ENCODE peak calls at places on chromosomes 5 and 9, in nine cellular contexts. T, F, R, D, Z, E, G, H and L are unnamed samples.

GRCh38 chr5:120843390-120843980 is 379.4 kb downstream of the PRR16 start:
- DNase-seq in E (no peak), H (no peak), G (no peak), T (no peak), F (no peak), Z (no peak), R (no peak), D (no peak), L (no peak)

GRCh38 chr9:103839197-103839596 is 254.9 kb upstream of the SMC2 start:
- DNase-seq in T (no peak), E (no peak), H (no peak), R (no peak), F (no peak), D (no peak), Z (no peak), G (no peak), L (no peak)

GRCh38 chr9:86322973-86323644 is 31.1 kb downstream of the TUT7 start:
- DNase-seq in R (no peak), Z (no peak), D (no peak), H (no peak), T (no peak), G (peak), E (no peak), F (no peak), L (no peak)

GRCh38 chr9:120846251-120846869 is 3.6 kb upstream of the PSMD5 start:
- DNase-seq in D (no peak), Z (no peak), G (no peak), F (no peak), T (no peak), H (no peak), R (no peak), E (no peak), L (no peak)

GRCh38 chr9:38038307-38039089 is 30.5 kb downstream of the SHB start:
- DNase-seq in R (no peak), F (no peak), E (no peak), G (no peak), D (peak), Z (no peak), T (no peak), H (no peak), L (no peak)

GRCh38 chr5:151158287-151158661 is 695 bp upstream of the ANXA6 start:
- DNase-seq in G (no peak), T (peak), H (no peak), R (no peak), D (no peak), Z (peak), F (no peak), E (peak), L (no peak)

GRCh38 chr5:92944903-92945629 is 636.0 kb downstream of the NR2F1-AS1 start:
- DNase-seq in E (no peak), H (no peak), R (no peak), F (no peak), T (peak), G (peak), D (no peak), Z (no peak), L (no peak)

GRCh38 chr5:175820230-175820629 is 51.1 kb upstream of the CPLX2 start:
- DNase-seq in D (no peak), R (no peak), H (no peak), Z (no peak), T (no peak), F (no peak), E (no peak), G (no peak), L (no peak)

GRCh38 chr5:39714036-39714698 is 289.4 kb upstream of the DAB2 start:
- DNase-seq in Z (peak), T (no peak), F (peak), H (no peak), R (no peak), D (no peak), G (peak), E (peak), L (no peak)

GRCh38 chr5:112492291-112492690 is 73.2 kb upstream of the EPB41L4A start:
- DNase-seq in E (peak), H (no peak), F (no peak), R (peak), T (peak), D (no peak), Z (peak), G (peak), L (peak)

GRCh38 chr5:137872476-137872875 is 4.8 kb downstream of the MYOT start:
- DNase-seq in F (no peak), D (no peak), R (no peak), Z (no peak), E (no peak), G (no peak), H (no peak), T (no peak), L (no peak)

GRCh38 chr5:8376478-8376877 is 507.5 kb downstream of the MTRR start:
- DNase-seq in T (no peak), R (no peak), D (no peak), E (no peak), F (no peak), Z (no peak), G (no peak), H (no peak), L (no peak)

GRCh38 chr5:44454002-44454401 is 64.8 kb upstream of the FGF10 start:
- DNase-seq in H (no peak), E (no peak), Z (no peak), T (no peak), D (no peak), G (no peak), R (no peak), F (no peak), L (no peak)

GRCh38 chr9:77293949-77294348 is 116.6 kb downstream of the VPS13A start:
- DNase-seq in E (no peak), G (no peak), D (no peak), T (no peak), H (no peak), R (no peak), F (no peak), Z (no peak), L (no peak)

GRCh38 chr9:77290373-77290772 is 113.0 kb downstream of the VPS13A start:
- DNase-seq in T (no peak), R (no peak), D (no peak), H (no peak), E (no peak), F (no peak), Z (no peak), G (no peak), L (no peak)

DNA sequence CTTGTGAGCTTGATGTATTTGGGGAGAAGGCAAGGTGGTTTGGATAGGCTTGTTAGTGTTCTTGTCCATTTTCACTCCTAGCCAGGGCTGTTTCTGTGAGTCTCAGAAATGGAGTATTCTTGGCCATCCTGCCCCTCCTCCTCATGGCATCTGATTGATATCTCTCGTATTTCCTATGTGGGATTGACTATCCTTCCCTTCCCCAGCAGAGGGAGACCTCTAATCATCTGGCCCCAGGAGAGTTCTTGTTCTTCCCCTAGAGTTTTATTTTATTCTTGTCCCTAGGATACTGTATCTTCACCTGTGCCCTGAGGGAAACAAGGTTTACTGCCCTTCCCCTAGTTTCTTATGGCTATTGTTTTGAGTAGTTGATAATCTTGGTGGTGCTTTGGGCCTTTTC is 114.4 kb downstream of the VPS13A start:
- DNase-seq in R (no peak), D (no peak), E (peak), F (no peak), G (peak), H (no peak), T (no peak), Z (peak), L (no peak)
- TF ChIP-seq CTCF in R (peak), D (no peak), E (peak), F (no peak), G (peak), H (no peak), T (no peak), Z (peak), L (no peak)

DNA sequence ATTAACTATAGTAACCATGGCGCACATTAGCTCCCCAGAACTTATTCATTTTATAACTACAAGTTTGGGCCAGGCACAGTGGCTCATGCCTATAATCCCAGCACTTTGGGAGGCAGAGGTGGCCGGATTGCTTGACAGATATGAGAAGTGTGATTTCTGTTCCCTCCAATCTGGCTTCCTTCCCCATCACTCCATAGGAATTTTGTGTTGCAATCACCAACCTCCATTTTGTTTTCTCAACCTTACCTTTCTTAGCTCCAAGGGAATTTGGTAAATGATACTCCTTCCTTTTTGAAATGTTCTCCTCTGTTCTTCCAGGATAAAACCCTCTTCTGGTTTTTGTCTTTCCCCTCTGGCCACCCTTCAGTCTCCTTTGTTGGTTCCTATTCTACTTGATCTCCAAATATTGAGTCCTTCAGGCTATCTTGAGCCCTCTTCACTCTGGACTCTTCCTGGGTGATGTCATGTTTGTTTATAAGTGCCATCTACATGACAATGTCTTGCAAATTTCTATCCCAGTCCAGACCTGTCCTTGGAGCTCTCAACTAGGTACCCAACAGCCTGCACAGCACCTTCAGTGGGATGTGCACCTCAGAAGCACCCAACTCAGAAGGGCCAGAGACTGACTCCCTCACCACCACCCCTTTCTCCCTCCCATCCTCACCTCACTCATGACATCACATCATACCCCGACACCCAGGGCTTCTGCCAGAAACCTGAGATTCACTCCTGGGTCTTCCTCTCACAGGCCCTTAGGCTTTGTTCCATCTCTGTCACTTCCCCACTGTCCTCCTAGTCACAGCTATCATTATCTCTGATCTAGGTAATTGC is 14.6 kb downstream of the TXN start:
- DNase-seq in G (peak), F (no peak), Z (no peak), T (no peak), H (no peak), R (no peak), D (no peak), E (no peak), L (no peak)
- TF ChIP-seq POLR2A in G (peak), F (no peak), Z (no peak), T (no peak), H (no peak), R (no peak), D (no peak), E (no peak), L (no peak)

GRCh38 chr5:76854644-76855043 is 4.8 kb downstream of the S100Z start:
- DNase-seq in F (no peak), D (no peak), G (no peak), E (no peak), Z (no peak), H (no peak), R (no peak), T (no peak), L (no peak)

GRCh38 chr5:76851713-76852369 is 2.0 kb downstream of the S100Z start:
- DNase-seq in Z (no peak), T (no peak), H (no peak), E (peak), F (no peak), R (peak), D (peak), G (no peak), L (no peak)

GRCh38 chr5:76850543-76851140 is 828 bp downstream of the S100Z start:
- DNase-seq in R (no peak), G (no peak), Z (no peak), D (no peak), E (no peak), F (no peak), T (no peak), H (no peak), L (no peak)

GRCh38 chr5:76852716-76853115 is 2.9 kb downstream of the S100Z start:
- DNase-seq in H (no peak), R (no peak), Z (no peak), D (no peak), T (no peak), E (no peak), G (peak), F (no peak), L (no peak)

GRCh38 chr5:76855961-76856360 is 6.1 kb downstream of the S100Z start:
- DNase-seq in E (peak), F (no peak), R (peak), T (no peak), G (no peak), D (peak), Z (no peak), H (no peak), L (peak)
- TF ChIP-seq CTCF in E (no peak), F (no peak), R (no peak), T (no peak), G (no peak), D (no peak), Z (no peak), H (no peak), L (no peak)

GRCh38 chr9:124452841-124453585 is 2.8 kb downstream of the ADGRD2 start:
- DNase-seq in T (no peak), E (no peak), R (no peak), G (no peak), H (no peak), D (no peak), F (no peak), Z (no peak), L (no peak)
- TF ChIP-seq POLR2A in T (no peak), E (no peak), R (no peak), G (no peak), H (no peak), D (no peak), F (no peak), Z (no peak), L (no peak)

GRCh38 chr9:90916147-90916734 is 114.6 kb downstream of the SYK start:
- DNase-seq in G (peak), H (no peak), D (no peak), Z (no peak), F (no peak), T (no peak), E (no peak), R (no peak), L (no peak)

GRCh38 chr9:90914868-90915483 is 113.4 kb downstream of the SYK start:
- DNase-seq in G (peak), Z (peak), E (peak), F (peak), D (peak), H (peak), T (peak), R (peak), L (no peak)

GRCh38 chr9:90914196-90914595 is 112.6 kb downstream of the SYK start:
- DNase-seq in T (no peak), H (no peak), Z (no peak), F (no peak), G (no peak), R (no peak), E (no peak), D (no peak), L (no peak)

GRCh38 chr9:90919883-90920282 is 118.3 kb downstream of the SYK start:
- DNase-seq in H (no peak), T (no peak), E (no peak), F (peak), D (peak), R (no peak), G (no peak), Z (no peak), L (no peak)

GRCh38 chr9:90915693-90916092 is 114.1 kb downstream of the SYK start:
- DNase-seq in E (peak), D (no peak), G (peak), T (no peak), H (no peak), F (no peak), Z (no peak), R (peak), L (no peak)
- TF ChIP-seq CTCF in E (peak), D (no peak), G (peak), T (no peak), H (no peak), F (no peak), Z (peak), R (no peak), L (no peak)